ENCODE peak calls at places on chromosomes 11 and 22, in ten cellular contexts. I, K, T, Z, R, E, Y, V, W and L are unnamed samples.

GRCh38 chr11:68893282-68893681 is 10.3 kb downstream of the MRPL21 start:
- DNase-seq in I (no peak), K (no peak), T (no peak), Z (no peak), R (no peak), E (no peak), Y (no peak), V (no peak), W (no peak), L (no peak)

GRCh38 chr11:88041679-88042078 is 133.6 kb downstream of the RAB38 start:
- DNase-seq in I (no peak), K (no peak), T (peak; percentile 63), Z (no peak), R (no peak), E (no peak), Y (no peak), V (no peak), W (no peak), L (no peak)

GRCh38 chr11:8767466-8768142 is 85.0 kb downstream of the RPL27A start:
- DNase-seq in I (no peak), K (no peak), T (peak; percentile 45), Z (no peak), R (no peak), E (no peak), Y (no peak), V (no peak), W (no peak), L (no peak)

GRCh38 chr22:49332691-49333090 is 495.0 kb downstream of the BRD1 start:
- DNase-seq in I (no peak), K (no peak), T (peak; percentile 21), Z (no peak), R (no peak), E (no peak), Y (no peak), V (peak; percentile 11), W (no peak), L (no peak)

GRCh38 chr11:112343368-112344039 is 82.8 kb upstream of the PLET1 start:
- DNase-seq in I (peak; percentile 42), K (no peak), T (no peak), Z (no peak), R (no peak), E (no peak), Y (no peak), V (no peak), W (no peak), L (peak; percentile 50)

GRCh38 chr22:34801221-34801620 is 264.7 kb upstream of the ISX start:
- DNase-seq in I (no peak), K (no peak), T (no peak), Z (no peak), R (no peak), E (no peak), Y (no peak), V (no peak), W (no peak), L (no peak)

GRCh38 chr11:91163619-91164451 is 941.0 kb upstream of the CHORDC1 start:
- DNase-seq in I (peak; percentile 9), K (no peak), T (no peak), Z (no peak), R (no peak), E (no peak), Y (peak; percentile 33), V (no peak), W (peak; percentile 40), L (no peak)

GRCh38 chr11:121961228-121961860 is 154.7 kb downstream of the BLID start:
- DNase-seq in I (no peak), K (no peak), T (no peak), Z (no peak), R (no peak), E (no peak), Y (no peak), V (no peak), W (no peak), L (no peak)

GRCh38 chr22:37234736-37235711 is 9.0 kb downstream of the RAC2 start:
- DNase-seq in I (no peak), K (no peak), T (peak; percentile 40), Z (no peak), R (no peak), E (no peak), Y (no peak), V (peak; percentile 8), W (no peak), L (no peak)

GRCh38 chr11:118634435-118635236 is 27.2 kb downstream of the PHLDB1 start:
- DNase-seq in I (peak; percentile 26), K (no peak), T (peak; percentile 96), Z (peak; percentile 87), R (peak; percentile 83), E (no peak), Y (peak; percentile 87), V (peak; percentile 90), W (no peak), L (no peak)

GRCh38 chr11:121105063-121105480 is 4.0 kb downstream of the TECTA start:
- DNase-seq in I (no peak), K (no peak), T (no peak), Z (peak; percentile 52), R (peak; percentile 35), E (no peak), Y (no peak), V (peak; percentile 56), W (no peak), L (no peak)

GRCh38 chr11:117538731-117539130 is 211.1 kb downstream of the CEP164 start:
- DNase-seq in I (no peak), K (no peak), T (peak; percentile 63), Z (no peak), R (no peak), E (no peak), Y (no peak), V (no peak), W (no peak), L (no peak)

GRCh38 chr22:40432167-40432566 is 61.8 kb downstream of the SGSM3 start:
- DNase-seq in I (no peak), K (no peak), T (no peak), Z (no peak), R (no peak), E (no peak), Y (no peak), V (no peak), W (no peak), L (no peak)

GRCh38 chr22:45317551-45318167 is 7.9 kb downstream of the FAM118A start:
- DNase-seq in I (peak; percentile 56), K (no peak), T (peak; percentile 76), Z (peak; percentile 78), R (peak; percentile 50), E (peak; percentile 35), Y (no peak), V (peak; percentile 74), W (no peak), L (peak; percentile 36)

GRCh38 chr11:107040447-107041444 is 22.5 kb upstream of the GUCY1A2 start:
- DNase-seq in I (no peak), K (no peak), T (no peak), Z (no peak), R (no peak), E (no peak), Y (no peak), V (no peak), W (peak; percentile 88), L (peak; percentile 89)

GRCh38 chr11:72240461-72241289 is 3.3 kb downstream of the PHOX2A start:
- DNase-seq in I (no peak), K (no peak), T (peak; percentile 63), Z (no peak), R (no peak), E (no peak), Y (no peak), V (no peak), W (no peak), L (no peak)

GRCh38 chr11:68649851-68650555 is 34.3 kb upstream of the GAL start:
- DNase-seq in I (no peak), K (no peak), T (peak; percentile 58), Z (peak; percentile 26), R (no peak), E (no peak), Y (no peak), V (no peak), W (no peak), L (no peak)

GRCh38 chr11:69542314-69543168 is 61.1 kb downstream of the LINC01488 start:
- DNase-seq in I (no peak), K (no peak), T (no peak), Z (no peak), R (no peak), E (no peak), Y (no peak), V (no peak), W (no peak), L (no peak)

GRCh38 chr22:49602481-49602880 is 225.2 kb downstream of the BRD1 start:
- DNase-seq in I (no peak), K (no peak), T (no peak), Z (no peak), R (no peak), E (no peak), Y (no peak), V (no peak), W (no peak), L (no peak)

GRCh38 chr22:27776410-27776958 is 25.1 kb downstream of the MN1 start:
- DNase-seq in I (no peak), K (no peak), T (no peak), Z (peak; percentile 62), R (no peak), E (no peak), Y (no peak), V (no peak), W (no peak), L (no peak)

GRCh38 chr11:108912587-108912986 is 247.7 kb downstream of the DDX10 start:
- DNase-seq in I (no peak), K (no peak), T (no peak), Z (no peak), R (no peak), E (no peak), Y (no peak), V (no peak), W (no peak), L (no peak)

GRCh38 chr11:35343033-35343598 is 76.2 kb downstream of the SLC1A2 start:
- DNase-seq in I (no peak), K (no peak), T (no peak), Z (no peak), R (no peak), E (no peak), Y (no peak), V (no peak), W (no peak), L (no peak)